ENCODE peak calls at places on chromosomes 12 and 14, in six cellular contexts. O is mucosa of descending colon, M is astrocyte of the spinal cord, P is fibroblast of pulmonary artery, Z is dorsolateral prefrontal cortex, F is right lobe of liver. Y is an unnamed sample.
A peak's percentile ranks its signal among the peaks of the same experiment; 100 is the strongest.

GRCh38 chr14:104885973-104886689 is 21.1 kb downstream of the CEP170B start:
- DNase-seq in O (peak; percentile 23), M (no peak), P (no peak), Z (no peak), F (peak; percentile 46), Y (no peak)

GRCh38 chr12:93245543-93245942 is 132.2 kb upstream of the NUDT4 start:
- DNase-seq in O (no peak), M (no peak), P (no peak), Z (no peak), F (no peak), Y (no peak)

GRCh38 chr12:124993568-124994434 is at the start of gene BRI3BP:
- DNase-seq in O (peak; percentile 88), M (peak; percentile 13), P (peak; percentile 33), Z (peak; percentile 47), F (peak; percentile 80), Y (peak; percentile 63)

GRCh38 chr12:9064201-9064814 is 51.4 kb downstream of the A2M start:
- DNase-seq in O (peak; percentile 71), M (peak; percentile 55), P (peak; percentile 49), Z (peak; percentile 65), F (peak; percentile 78), Y (peak; percentile 76)

GRCh38 chr14:74649167-74649566 is 37.1 kb upstream of the LTBP2 start:
- DNase-seq in O (no peak), M (no peak), P (no peak), Z (no peak), F (no peak), Y (peak; percentile 36)

GRCh38 chr12:115810580-115810979 is 466.9 kb downstream of the MED13L start:
- DNase-seq in O (no peak), M (no peak), P (no peak), Z (no peak), F (no peak), Y (no peak)

GRCh38 chr14:101221549-101222160 is 318.1 kb upstream of the RTL1 start:
- DNase-seq in O (no peak), M (no peak), P (no peak), Z (peak; percentile 4), F (peak; percentile 18), Y (no peak)

GRCh38 chr14:47826809-47827208 is 151.4 kb upstream of the MDGA2 start:
- DNase-seq in O (no peak), M (no peak), P (no peak), Z (no peak), F (no peak), Y (no peak)

GRCh38 chr14:85534435-85534834 is 4.5 kb downstream of the FLRT2 start:
- DNase-seq in O (no peak), M (no peak), P (peak; percentile 33), Z (no peak), F (no peak), Y (peak; percentile 25)
- H3K4me3 ChIP-seq in O (no peak overlapping the region), M (peak overlapping the region; percentile 65), P (peak overlapping the region; percentile 83), Z (peak overlapping the region; percentile 72), F (no peak overlapping the region), Y (peak overlapping the region; percentile 88)

DNA sequence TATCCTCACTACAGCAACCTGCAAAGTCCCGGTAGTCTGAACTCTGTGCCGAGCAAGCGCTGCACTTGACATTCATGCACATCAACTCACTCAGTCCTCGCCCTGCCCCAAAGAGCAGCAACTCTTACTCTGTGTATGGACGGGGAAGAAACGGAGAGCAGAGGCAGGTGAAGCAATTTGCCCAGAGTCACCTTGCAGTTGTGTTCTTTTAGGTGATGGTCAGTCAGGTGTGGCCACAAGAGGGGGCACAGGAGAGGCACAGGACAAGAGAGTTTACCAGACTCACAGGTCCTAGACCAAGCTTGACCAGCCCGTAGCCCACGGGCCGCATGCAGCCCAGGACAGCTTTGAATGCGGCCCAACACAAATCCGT is 39.1 kb downstream of the TSPAN11 start:
- DNase-seq in O (peak; percentile 23), M (no peak), P (peak; percentile 6), Z (no peak), F (no peak), Y (no peak)
- TF ChIP-seq CTCF in O (no peak), M (peak; percentile 23), P (peak; percentile 20), Z (no peak), F (peak; percentile 38), Y (peak; percentile 6)

DNA sequence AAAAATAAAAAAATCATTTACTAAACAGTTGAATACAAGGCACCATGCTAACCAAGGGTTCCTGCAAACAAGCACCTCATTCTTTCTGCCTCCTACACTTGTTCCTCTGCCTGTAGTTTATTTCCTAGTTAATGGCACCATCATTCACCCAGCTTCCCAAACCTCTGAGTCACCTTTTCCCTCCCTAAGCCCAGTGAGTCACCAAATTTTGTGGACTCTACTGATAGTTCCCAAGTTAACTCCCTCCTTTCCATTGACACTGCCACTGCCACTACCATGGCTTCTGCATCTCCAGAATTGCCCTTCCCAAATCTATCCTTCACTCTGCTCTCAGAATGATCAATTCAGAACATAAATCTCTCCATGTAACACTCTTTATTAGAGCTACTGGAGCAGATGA is 2.0 kb upstream of the GARIN2 start:
- DNase-seq in O (no peak), M (peak; percentile 84), P (peak; percentile 60), Z (no peak), F (no peak), Y (peak; percentile 80)
- H3K4me3 ChIP-seq in O (no peak overlapping the region), M (no peak overlapping the region), P (no peak overlapping the region), Z (no peak overlapping the region), F (no peak overlapping the region), Y (no peak overlapping the region)

DNA sequence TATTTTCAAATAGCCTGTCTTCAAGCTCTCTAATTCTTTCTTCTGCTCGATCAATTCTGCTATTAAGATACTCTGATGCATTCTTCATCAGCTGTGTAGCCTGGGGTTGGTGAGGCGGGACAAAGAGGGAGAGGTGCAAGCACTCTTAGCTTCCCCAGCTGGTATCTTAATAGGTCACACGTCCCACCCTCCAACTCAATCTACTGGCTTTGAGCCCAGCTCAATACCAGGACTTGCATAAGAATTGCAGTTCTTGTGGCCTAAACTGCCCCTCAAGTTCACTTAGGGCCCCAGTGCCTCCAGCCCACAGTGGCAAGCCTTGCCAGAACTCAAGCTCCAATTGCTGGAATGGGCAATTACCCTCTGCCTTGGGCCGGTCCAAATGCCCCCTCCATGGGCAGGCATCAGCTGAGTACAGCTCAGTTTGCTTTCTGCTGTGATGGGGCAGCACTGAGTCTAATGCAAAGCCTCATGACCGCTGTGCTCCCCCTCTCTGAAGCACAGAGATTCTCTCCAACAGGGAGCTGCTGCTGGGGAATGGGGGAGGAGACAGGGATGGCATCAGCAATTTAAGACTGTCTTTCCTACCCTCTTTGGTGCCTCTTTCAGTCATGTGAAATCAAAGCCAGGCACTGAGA is 5.6 kb upstream of the SPATA7 start:
- DNase-seq in O (no peak), M (no peak), P (no peak), Z (no peak), F (no peak), Y (no peak)
- TF ChIP-seq CTCF in O (no peak), M (no peak), P (no peak), Z (no peak), F (no peak), Y (no peak)